ENCODE peak calls at places on chromosomes 5 and 9, in nine cellular contexts. Y is stimulated activated CD8-positive, alpha-beta memory T cell treated with anti-CD3 and anti-CD28 coated beads, Interleukin-7, amount 100 ng/mL, for 24 hours; N is GDM1; W is memory B cell; E is mammary epithelial cell; V is CD8-positive, alpha-beta T cell; Q is posterior vena cava; L is AG20443; O is DMS 273 treated with DMSO at 0.1 percent for 48 hours. M is an unnamed sample.
A peak's percentile ranks its signal among the peaks of the same experiment; 100 is the strongest.

GRCh38 chr5:180093651-180094382 is 22.3 kb upstream of the RNF130 start:
- DNase-seq in Y (no peak), N (peak; percentile 77), W (no peak), E (no peak), V (no peak), Q (peak; percentile 67), L (no peak), O (no peak), M (peak; percentile 11)

GRCh38 chr5:9820696-9821449 is 190.7 kb upstream of the TAS2R1 start:
- DNase-seq in Y (no peak), N (no peak), W (no peak), E (no peak), V (no peak), Q (no peak), L (peak; percentile 61), O (no peak), M (no peak)

GRCh38 chr9:125401317-125401716 is 139.7 kb downstream of the GAPVD1 start:
- DNase-seq in Y (no peak), N (no peak), W (no peak), E (no peak), V (no peak), Q (no peak), L (no peak), O (peak; percentile 28), M (no peak)

GRCh38 chr5:181189363-181189961 is 15.5 kb downstream of the TRIM7 start:
- DNase-seq in Y (no peak), N (no peak), W (peak; percentile 56), E (peak; percentile 42), V (no peak), Q (no peak), L (no peak), O (no peak), M (no peak)

GRCh38 chr5:39176740-39177628 is 42.4 kb downstream of the FYB1 start:
- DNase-seq in Y (no peak), N (peak; percentile 57), W (no peak), E (no peak), V (no peak), Q (no peak), L (no peak), O (no peak), M (no peak)

GRCh38 chr5:105961572-105961971 is 1709.2 kb downstream of the EFNA5 start:
- DNase-seq in Y (no peak), N (no peak), W (no peak), E (no peak), V (no peak), Q (no peak), L (no peak), O (no peak), M (no peak)

GRCh38 chr9:90974643-90975245 is 173.1 kb downstream of the SYK start:
- DNase-seq in Y (no peak), N (no peak), W (no peak), E (no peak), V (no peak), Q (no peak), L (no peak), O (no peak), M (no peak)

GRCh38 chr5:84088996-84089395 is 295.7 kb downstream of the EDIL3 start:
- DNase-seq in Y (no peak), N (peak; percentile 50), W (no peak), E (no peak), V (no peak), Q (no peak), L (no peak), O (no peak), M (no peak)

GRCh38 chr5:37575541-37576489 is 196.7 kb downstream of the WDR70 start:
- DNase-seq in Y (no peak), N (peak; percentile 2), W (no peak), E (no peak), V (no peak), Q (no peak), L (no peak), O (no peak), M (no peak)

GRCh38 chr5:157509587-157509986 is 49.6 kb downstream of the NIPAL4 start:
- DNase-seq in Y (no peak), N (no peak), W (no peak), E (no peak), V (no peak), Q (no peak), L (no peak), O (no peak), M (no peak)

GRCh38 chr5:59007460-59008063 is 424.7 kb downstream of the RAB3C start:
- DNase-seq in Y (no peak), N (no peak), W (no peak), E (no peak), V (no peak), Q (no peak), L (peak; percentile 36), O (no peak), M (peak; percentile 79)

GRCh38 chr5:112918136-112918535 is 3.9 kb downstream of the REEP5 start:
- DNase-seq in Y (no peak), N (no peak), W (no peak), E (no peak), V (no peak), Q (no peak), L (no peak), O (no peak), M (no peak)

GRCh38 chr9:34446468-34446891 is 11.9 kb downstream of the FAM219A start:
- DNase-seq in Y (no peak), N (no peak), W (no peak), E (no peak), V (no peak), Q (no peak), L (peak; percentile 32), O (no peak), M (no peak)

GRCh38 chr5:117302949-117303348 is 728.3 kb upstream of the SEMA6A start:
- DNase-seq in Y (no peak), N (no peak), W (no peak), E (no peak), V (no peak), Q (no peak), L (no peak), O (no peak), M (no peak)

GRCh38 chr9:94922098-94922607 is 195.7 kb downstream of the AOPEP start:
- DNase-seq in Y (no peak), N (no peak), W (no peak), E (peak; percentile 69), V (no peak), Q (peak; percentile 94), L (peak; percentile 76), O (no peak), M (peak; percentile 36)